ENCODE peak calls at places on chromosomes 6 and 20, in ten cellular contexts. One of them, this sample, is unnamed.

GRCh38 chr6:24412294-24412693 is 9.6 kb downstream of the MRS2 start:
- DNase-seq in activated CD8-positive, alpha-beta memory T cell treated with anti-CD3 and anti-CD28 coated beads for 24 hours: no peak
- DNase-seq in GM04504: no peak
- DNase-seq in fibroblast of lung: no peak
- DNase-seq in HS-27A: no peak
- DNase-seq in sciatic nerve: no peak
- DNase-seq in activated naive CD4-positive, alpha-beta T cell treated with anti-CD3 and anti-CD28 coated beads for 36 hours: no peak
- DNase-seq in CD4-positive, alpha-beta T cell: no peak
- DNase-seq in transverse colon: no peak
- DNase-seq in mesothelial cell of epicardium: no peak
- DNase-seq in this sample: no peak

GRCh38 chr6:51753635-51754034 is 333.8 kb downstream of the PKHD1 start:
- DNase-seq in activated CD8-positive, alpha-beta memory T cell treated with anti-CD3 and anti-CD28 coated beads for 24 hours: no peak
- DNase-seq in GM04504: no peak
- DNase-seq in fibroblast of lung: no peak
- DNase-seq in HS-27A: no peak
- DNase-seq in sciatic nerve: no peak
- DNase-seq in activated naive CD4-positive, alpha-beta T cell treated with anti-CD3 and anti-CD28 coated beads for 36 hours: peak
- DNase-seq in CD4-positive, alpha-beta T cell: no peak
- DNase-seq in transverse colon: peak
- DNase-seq in mesothelial cell of epicardium: no peak
- DNase-seq in this sample: peak

GRCh38 chr20:37355252-37356180 is 9.6 kb downstream of the SRC start:
- DNase-seq in activated CD8-positive, alpha-beta memory T cell treated with anti-CD3 and anti-CD28 coated beads for 24 hours: no peak
- DNase-seq in GM04504: no peak
- DNase-seq in fibroblast of lung: no peak
- DNase-seq in HS-27A: no peak
- DNase-seq in sciatic nerve: no peak
- DNase-seq in activated naive CD4-positive, alpha-beta T cell treated with anti-CD3 and anti-CD28 coated beads for 36 hours: no peak
- DNase-seq in CD4-positive, alpha-beta T cell: no peak
- DNase-seq in transverse colon: no peak
- DNase-seq in mesothelial cell of epicardium: no peak
- DNase-seq in this sample: no peak

GRCh38 chr6:26033132-26033941 is 53.9 kb upstream of the HFE start:
- DNase-seq in activated CD8-positive, alpha-beta memory T cell treated with anti-CD3 and anti-CD28 coated beads for 24 hours: peak
- DNase-seq in GM04504: peak
- DNase-seq in fibroblast of lung: peak
- DNase-seq in HS-27A: peak
- DNase-seq in sciatic nerve: peak
- DNase-seq in activated naive CD4-positive, alpha-beta T cell treated with anti-CD3 and anti-CD28 coated beads for 36 hours: peak
- DNase-seq in CD4-positive, alpha-beta T cell: peak
- DNase-seq in transverse colon: peak
- DNase-seq in mesothelial cell of epicardium: peak
- DNase-seq in this sample: peak

GRCh38 chr20:34546751-34547181 is 11.8 kb upstream of the MAP1LC3A start:
- DNase-seq in activated CD8-positive, alpha-beta memory T cell treated with anti-CD3 and anti-CD28 coated beads for 24 hours: no peak
- DNase-seq in GM04504: no peak
- DNase-seq in fibroblast of lung: no peak
- DNase-seq in HS-27A: no peak
- DNase-seq in sciatic nerve: no peak
- DNase-seq in activated naive CD4-positive, alpha-beta T cell treated with anti-CD3 and anti-CD28 coated beads for 36 hours: no peak
- DNase-seq in CD4-positive, alpha-beta T cell: no peak
- DNase-seq in transverse colon: peak
- DNase-seq in mesothelial cell of epicardium: no peak
- DNase-seq in this sample: no peak

GRCh38 chr6:126051739-126052138 is 65.4 kb downstream of the TRMT11 start:
- DNase-seq in activated CD8-positive, alpha-beta memory T cell treated with anti-CD3 and anti-CD28 coated beads for 24 hours: no peak
- DNase-seq in GM04504: no peak
- DNase-seq in fibroblast of lung: no peak
- DNase-seq in HS-27A: no peak
- DNase-seq in sciatic nerve: no peak
- DNase-seq in activated naive CD4-positive, alpha-beta T cell treated with anti-CD3 and anti-CD28 coated beads for 36 hours: no peak
- DNase-seq in CD4-positive, alpha-beta T cell: no peak
- DNase-seq in transverse colon: no peak
- DNase-seq in mesothelial cell of epicardium: no peak
- DNase-seq in this sample: no peak

GRCh38 chr6:82264321-82264720 is 16.8 kb upstream of the IBTK start:
- DNase-seq in activated CD8-positive, alpha-beta memory T cell treated with anti-CD3 and anti-CD28 coated beads for 24 hours: no peak
- DNase-seq in GM04504: no peak
- DNase-seq in fibroblast of lung: no peak
- DNase-seq in HS-27A: no peak
- DNase-seq in sciatic nerve: no peak
- DNase-seq in activated naive CD4-positive, alpha-beta T cell treated with anti-CD3 and anti-CD28 coated beads for 36 hours: no peak
- DNase-seq in CD4-positive, alpha-beta T cell: no peak
- DNase-seq in transverse colon: no peak
- DNase-seq in mesothelial cell of epicardium: no peak
- DNase-seq in this sample: no peak

GRCh38 chr6:107328081-107328480 is 131.3 kb downstream of the PDSS2 start:
- DNase-seq in activated CD8-positive, alpha-beta memory T cell treated with anti-CD3 and anti-CD28 coated beads for 24 hours: no peak
- DNase-seq in GM04504: no peak
- DNase-seq in fibroblast of lung: no peak
- DNase-seq in HS-27A: no peak
- DNase-seq in sciatic nerve: no peak
- DNase-seq in activated naive CD4-positive, alpha-beta T cell treated with anti-CD3 and anti-CD28 coated beads for 36 hours: no peak
- DNase-seq in CD4-positive, alpha-beta T cell: no peak
- DNase-seq in transverse colon: no peak
- DNase-seq in mesothelial cell of epicardium: no peak
- DNase-seq in this sample: no peak

GRCh38 chr20:48352628-48353027 is 475.2 kb downstream of the PREX1 start:
- DNase-seq in activated CD8-positive, alpha-beta memory T cell treated with anti-CD3 and anti-CD28 coated beads for 24 hours: no peak
- DNase-seq in GM04504: no peak
- DNase-seq in fibroblast of lung: no peak
- DNase-seq in HS-27A: no peak
- DNase-seq in sciatic nerve: no peak
- DNase-seq in activated naive CD4-positive, alpha-beta T cell treated with anti-CD3 and anti-CD28 coated beads for 36 hours: no peak
- DNase-seq in CD4-positive, alpha-beta T cell: no peak
- DNase-seq in transverse colon: no peak
- DNase-seq in mesothelial cell of epicardium: no peak
- DNase-seq in this sample: no peak

GRCh38 chr6:54002118-54002517 is 109.1 kb upstream of the MLIP start:
- DNase-seq in activated CD8-positive, alpha-beta memory T cell treated with anti-CD3 and anti-CD28 coated beads for 24 hours: no peak
- DNase-seq in GM04504: no peak
- DNase-seq in fibroblast of lung: no peak
- DNase-seq in HS-27A: no peak
- DNase-seq in sciatic nerve: no peak
- DNase-seq in activated naive CD4-positive, alpha-beta T cell treated with anti-CD3 and anti-CD28 coated beads for 36 hours: no peak
- DNase-seq in CD4-positive, alpha-beta T cell: no peak
- DNase-seq in transverse colon: no peak
- DNase-seq in mesothelial cell of epicardium: no peak
- DNase-seq in this sample: no peak